ENCODE peak calls at places on chromosomes 1 and 21, in seven cellular contexts. E, Z, L, H, K, N and G are unnamed samples.

GRCh38 chr1:154478013-154478412 is 24.0 kb upstream of the TDRD10 start:
- DNase-seq in E (no peak), K (no peak), H (no peak), Z (no peak), L (no peak), N (no peak), G (no peak)

GRCh38 chr1:223848536-223848935 is 2.8 kb upstream of the TP53BP2 start:
- DNase-seq in E (no peak), K (no peak), N (no peak), Z (no peak), L (no peak), H (no peak), G (no peak)

GRCh38 chr21:38824124-38824822 is 18.5 kb downstream of the ETS2 start:
- DNase-seq in E (no peak), K (peak), N (no peak), H (no peak), Z (no peak), L (no peak), G (peak)

GRCh38 chr1:225700164-225700740 is 47.3 kb upstream of the ENAH start:
- DNase-seq in N (peak), L (peak), E (no peak), H (no peak), K (peak), Z (no peak), G (peak)

GRCh38 chr1:11067716-11068495 is 8.1 kb upstream of the SRM start:
- DNase-seq in Z (no peak), L (no peak), K (no peak), N (no peak), E (no peak), H (no peak), G (no peak)

GRCh38 chr1:121587777-121588176 is 403.0 kb downstream of the SRGAP2C start:
- DNase-seq in H (no peak), E (no peak), L (no peak), Z (no peak), N (no peak), K (no peak), G (no peak)

GRCh38 chr1:228370941-228371740 is 35.5 kb downstream of the TRIM11 start:
- DNase-seq in Z (no peak), K (no peak), H (no peak), N (no peak), L (no peak), E (no peak), G (no peak)

GRCh38 chr1:39898146-39898545 is 3.6 kb downstream of the MYCL start:
- DNase-seq in H (peak), K (no peak), Z (no peak), E (peak), L (no peak), N (no peak), G (no peak)

GRCh38 chr1:41919764-41920397 is 1.2 kb upstream of the HIVEP3 start:
- DNase-seq in K (no peak), E (peak), N (no peak), Z (peak), L (peak), H (peak), G (no peak)

GRCh38 chr1:26701266-26701994 is 5.6 kb downstream of the ARID1A start:
- DNase-seq in Z (no peak), L (no peak), K (peak), N (peak), H (no peak), E (no peak), G (no peak)

GRCh38 chr1:53878492-53879105 is 11.0 kb downstream of the YIPF1 start:
- DNase-seq in N (no peak), H (peak), L (peak), K (peak), Z (no peak), E (no peak), G (no peak)

GRCh38 chr21:17089121-17089520 is 423.7 kb upstream of the CXADR start:
- DNase-seq in K (no peak), H (no peak), N (peak), Z (no peak), E (no peak), L (no peak), G (no peak)

GRCh38 chr1:12658531-12659453 is 14.9 kb downstream of the AADACL4 start:
- DNase-seq in N (peak), L (peak), Z (peak), E (peak), H (peak), K (peak), G (peak)

GRCh38 chr1:64536836-64537490 is 67.0 kb downstream of the CACHD1 start:
- DNase-seq in N (no peak), H (no peak), E (no peak), L (peak), Z (no peak), K (no peak), G (no peak)

GRCh38 chr1:201008666-201009360 is 14.7 kb downstream of the KIF21B start:
- DNase-seq in L (no peak), K (no peak), Z (no peak), N (no peak), E (no peak), H (no peak), G (no peak)

GRCh38 chr1:91669584-91670350 is 169.1 kb downstream of the CDC7 start:
- DNase-seq in L (no peak), K (no peak), H (no peak), E (no peak), Z (no peak), N (no peak), G (no peak)

GRCh38 chr1:5688479-5689077 is 303.6 kb downstream of the NPHP4 start:
- DNase-seq in L (no peak), N (no peak), E (no peak), K (no peak), Z (no peak), H (no peak), G (no peak)

GRCh38 chr1:18484726-18485125 is 4.0 kb downstream of the KLHDC7A start:
- DNase-seq in Z (no peak), N (no peak), K (no peak), H (no peak), E (no peak), L (no peak), G (no peak)

GRCh38 chr1:18482721-18483425 is 2.1 kb downstream of the KLHDC7A start:
- DNase-seq in K (no peak), N (no peak), E (no peak), Z (no peak), H (no peak), L (no peak), G (no peak)

GRCh38 chr1:18485227-18485626 is 4.5 kb downstream of the KLHDC7A start:
- DNase-seq in L (no peak), Z (no peak), E (no peak), K (no peak), H (no peak), N (no peak), G (no peak)

GRCh38 chr1:18484276-18484675 is 3.5 kb downstream of the KLHDC7A start:
- DNase-seq in Z (no peak), L (no peak), K (no peak), H (no peak), E (no peak), N (no peak), G (no peak)

GRCh38 chr1:18486195-18486594 is 5.5 kb downstream of the KLHDC7A start:
- DNase-seq in N (no peak), H (peak), Z (no peak), E (peak), L (no peak), K (no peak), G (no peak)
- TF ChIP-seq CTCF in N (no peak), H (peak), Z (no peak), E (peak), L (no peak), K (no peak), G (no peak)

DNA sequence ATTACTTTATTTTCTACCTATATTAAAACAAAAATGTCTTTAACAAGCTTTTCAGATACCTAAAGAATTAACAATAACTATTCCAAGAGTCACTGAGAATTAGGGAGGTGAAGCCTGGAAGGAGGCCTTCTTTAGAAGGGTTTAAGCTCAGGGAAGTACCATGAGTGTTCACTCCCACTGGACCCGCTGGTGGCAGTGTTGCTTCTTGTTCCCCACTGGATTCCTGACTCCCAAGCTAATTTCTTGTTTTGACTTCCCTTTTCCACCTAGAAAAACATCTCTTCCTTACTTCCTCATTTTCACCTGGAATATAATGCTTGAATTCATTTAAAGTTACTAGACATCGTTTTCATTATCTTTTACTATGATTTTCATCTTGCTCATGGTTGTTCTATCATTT is 264.2 kb downstream of the HMCN1 start:
- DNase-seq in K (no peak), E (no peak), H (peak), L (no peak), Z (no peak), N (no peak), G (no peak)
- TF ChIP-seq CTCF in K (peak), E (no peak), H (peak), L (no peak), Z (no peak), N (no peak), G (no peak)

GRCh38 chr1:235504122-235504493 is at the start of gene B3GALNT2:
- DNase-seq in H (no peak), L (no peak), N (no peak), K (no peak), E (no peak), Z (no peak), G (no peak)
- TF ChIP-seq CTCF in H (no peak), L (no peak), N (no peak), K (no peak), E (no peak), Z (no peak), G (no peak)

DNA sequence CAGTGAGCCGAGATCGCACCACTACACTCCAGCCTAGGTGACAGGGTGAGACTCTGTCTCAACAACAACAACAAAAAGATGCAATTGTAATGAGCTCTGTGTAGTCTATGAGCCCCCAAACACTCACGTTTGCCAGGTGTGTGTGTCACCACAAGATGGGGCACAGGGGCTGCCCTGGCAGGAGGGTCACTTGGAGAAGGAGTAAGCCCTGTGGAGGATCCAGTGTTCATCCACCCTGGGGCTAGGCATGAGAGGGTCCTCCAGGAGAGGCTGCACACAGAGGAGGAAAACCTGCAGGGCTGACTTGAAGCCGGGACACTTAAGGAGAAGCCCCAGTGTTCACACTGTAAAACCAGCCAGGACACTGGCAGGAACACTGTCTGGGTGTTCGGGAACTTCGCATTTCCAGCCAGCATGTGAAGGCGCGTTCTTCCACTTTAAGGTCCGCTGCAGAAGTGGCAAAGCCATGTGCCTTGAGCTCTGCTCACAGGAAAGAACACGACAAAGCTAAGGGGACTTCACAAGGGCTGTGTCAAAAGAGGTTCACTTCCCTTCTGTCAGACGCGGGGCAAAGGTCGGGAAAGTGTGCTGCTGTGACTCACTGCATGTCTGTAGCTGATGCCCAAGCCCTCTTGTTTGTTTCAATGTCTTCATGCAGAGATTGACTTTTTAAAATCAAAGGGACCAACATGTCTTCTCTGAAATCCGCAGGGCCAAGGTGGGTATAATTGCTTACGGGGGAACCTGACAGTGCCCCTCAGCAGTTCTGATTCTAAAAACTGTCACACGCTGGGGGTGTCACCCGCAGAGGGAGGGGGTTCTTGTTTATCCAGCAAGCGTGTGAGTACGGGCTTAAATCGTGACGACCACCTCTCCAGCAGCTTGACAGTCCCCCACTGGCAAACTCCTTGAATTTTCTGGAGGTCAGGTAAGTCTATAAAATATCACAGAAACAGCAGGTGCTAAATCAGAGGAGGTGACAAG is 102.8 kb downstream of the RIPK4 start:
- DNase-seq in N (no peak), E (no peak), L (peak), K (peak), H (no peak), Z (no peak), G (no peak)
- TF ChIP-seq CTCF in N (no peak), E (no peak), L (peak), K (no peak), H (peak), Z (no peak), G (no peak)